ENCODE peak calls at places on chromosomes 13 and 19, in ten cellular contexts. L is thyroid gland, N is uterus, S is AG04449, Z is fibroblast of pulmonary artery, W is bronchial epithelial cell, J is spleen, U is GM12864, H is choroid plexus epithelial cell, B is suprapubic skin. Y is an unnamed sample.

GRCh38 chr19:917323-918151 is at the start of gene KISS1R:
- DNase-seq in L (no peak), N (no peak), S (no peak), Z (no peak), W (no peak), J (peak), U (no peak), H (no peak), B (no peak), Y (peak)

GRCh38 chr13:22428188-22428828 is 752.5 kb upstream of the SGCG start:
- DNase-seq in L (no peak), N (peak), S (no peak), Z (peak), W (no peak), J (no peak), U (no peak), H (no peak), B (no peak), Y (no peak)

GRCh38 chr19:40923934-40924391 is 41.9 kb upstream of the CYP2A7 start:
- DNase-seq in L (no peak), N (no peak), S (no peak), Z (no peak), W (no peak), J (no peak), U (no peak), H (no peak), B (no peak), Y (no peak)

GRCh38 chr13:51767100-51767499 is 36.9 kb downstream of the DHRS12 start:
- DNase-seq in L (no peak), N (no peak), S (no peak), Z (no peak), W (no peak), J (no peak), U (no peak), H (no peak), B (no peak), Y (no peak)

GRCh38 chr19:3605770-3606169 is 905 bp downstream of the TBXA2R start:
- DNase-seq in L (no peak), N (no peak), S (no peak), Z (no peak), W (no peak), J (no peak), U (no peak), H (no peak), B (no peak), Y (no peak)

GRCh38 chr19:34082289-34083077 is 89.8 kb upstream of the LSM14A start:
- DNase-seq in L (no peak), N (no peak), S (peak), Z (no peak), W (no peak), J (no peak), U (no peak), H (peak), B (no peak), Y (no peak)

GRCh38 chr19:19539738-19540703 is 2.0 kb downstream of the CILP2 start:
- DNase-seq in L (peak), N (peak), S (no peak), Z (peak), W (peak), J (peak), U (peak), H (peak), B (no peak), Y (peak)

GRCh38 chr13:34833562-34834182 is 108.4 kb upstream of the NBEA start:
- DNase-seq in L (no peak), N (no peak), S (no peak), Z (peak), W (peak), J (no peak), U (no peak), H (peak), B (no peak), Y (peak)

GRCh38 chr13:30422056-30422914 is at the start of gene UBE2L5:
- DNase-seq in L (peak), N (peak), S (no peak), Z (peak), W (peak), J (peak), U (no peak), H (peak), B (peak), Y (peak)

GRCh38 chr13:41708648-41709175 is 251.4 kb downstream of the RGCC start:
- DNase-seq in L (no peak), N (no peak), S (no peak), Z (no peak), W (no peak), J (no peak), U (no peak), H (no peak), B (no peak), Y (peak)

GRCh38 chr19:28475525-28475924 is 737.4 kb downstream of the UQCRFS1 start:
- DNase-seq in L (no peak), N (no peak), S (no peak), Z (no peak), W (no peak), J (peak), U (no peak), H (peak), B (no peak), Y (no peak)

GRCh38 chr13:96080676-96081075 is 9.2 kb upstream of the HS6ST3 start:
- DNase-seq in L (no peak), N (no peak), S (no peak), Z (no peak), W (no peak), J (no peak), U (no peak), H (no peak), B (no peak), Y (no peak)

GRCh38 chr13:96081888-96082287 is 8.0 kb upstream of the HS6ST3 start:
- DNase-seq in L (no peak), N (no peak), S (no peak), Z (no peak), W (no peak), J (no peak), U (no peak), H (no peak), B (no peak), Y (no peak)

GRCh38 chr13:96072392-96072791 is 17.5 kb upstream of the HS6ST3 start:
- DNase-seq in L (no peak), N (no peak), S (no peak), Z (no peak), W (no peak), J (no peak), U (no peak), H (no peak), B (no peak), Y (no peak)

GRCh38 chr13:96075953-96076543 is 13.9 kb upstream of the HS6ST3 start:
- DNase-seq in L (no peak), N (no peak), S (no peak), Z (peak), W (peak), J (no peak), U (no peak), H (peak), B (no peak), Y (peak)
- TF ChIP-seq CTCF in L (peak), N (no peak), S (peak), Z (peak), W (peak), J (peak), U (peak), H (peak), B (no peak), Y (peak)

DNA sequence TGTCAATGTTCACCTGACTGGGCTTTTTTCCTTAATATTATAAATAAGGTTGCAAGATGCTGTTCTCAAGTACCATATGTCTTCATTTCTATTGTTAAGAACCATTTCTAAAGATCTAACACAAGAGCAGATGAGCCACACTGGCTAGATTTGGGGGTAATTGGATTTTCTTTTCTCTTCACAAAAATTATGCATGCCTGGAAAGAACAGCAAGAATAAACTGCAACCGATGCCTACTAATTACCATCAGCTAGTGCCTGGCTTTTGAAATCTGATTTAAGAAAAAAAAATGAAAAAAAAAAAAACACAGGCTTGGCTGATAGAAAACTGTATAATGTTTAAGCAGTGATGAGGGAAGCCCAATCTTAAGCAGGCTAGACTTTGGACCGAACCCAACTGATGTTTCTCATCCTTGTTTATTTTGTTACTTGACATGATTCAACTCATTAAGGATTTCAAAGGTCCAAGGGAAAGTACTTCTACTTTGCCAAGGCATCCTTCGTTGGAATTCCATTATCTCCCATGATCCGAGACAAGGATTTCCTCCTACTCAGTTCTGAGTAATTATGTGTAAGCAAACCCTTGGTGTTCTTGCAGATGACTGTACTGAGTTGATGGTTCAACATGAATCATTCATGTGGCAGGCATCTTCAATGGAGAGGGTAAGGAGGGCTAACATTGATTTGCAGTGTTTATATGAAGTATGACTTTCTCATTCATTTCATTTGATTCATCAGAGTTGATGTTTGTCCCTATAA is 300.5 kb downstream of the SPRY2 start:
- DNase-seq in L (no peak), N (no peak), S (peak), Z (peak), W (peak), J (no peak), U (no peak), H (peak), B (no peak), Y (peak)
- H3K4me3 ChIP-seq in L (no peak), N (no peak), S (no peak), Z (no peak), W (no peak), J (no peak), U (no peak), H (no peak), B (no peak), Y (no peak)

GRCh38 chr13:53151692-53152421 is 123.2 kb downstream of the OLFM4 start:
- DNase-seq in L (peak), N (peak), S (no peak), Z (peak), W (peak), J (no peak), U (peak), H (peak), B (no peak), Y (peak)
- TF ChIP-seq CTCF in L (peak), N (peak), S (peak), Z (peak), W (peak), J (peak), U (peak), H (peak), B (no peak), Y (peak)

GRCh38 chr13:77028202-77028601 is 1.2 kb upstream of the FBXL3 start:
- DNase-seq in L (no peak), N (peak), S (no peak), Z (peak), W (no peak), J (no peak), U (no peak), H (peak), B (no peak), Y (peak)
- H3K4me3 ChIP-seq in L (no peak), N (no peak), S (peak), Z (peak), W (no peak), J (no peak), U (no peak), H (no peak), B (peak), Y (no peak)

Y was measured in epithelial cell of esophagus.